ENCODE peak calls at places on chromosomes 1 and 21, in ten cellular contexts. A, P, Q, I, T, J, W, V, H and B are unnamed samples.

GRCh38 chr1:65792671-65793358 is at the start of gene PDE4B:
- DNase-seq in W (no peak), P (no peak), J (no peak), H (no peak), T (no peak), V (peak), I (no peak), A (peak), Q (no peak), B (no peak)

GRCh38 chr1:16980473-16981268 is at the start of gene MFAP2:
- DNase-seq in A (no peak), I (no peak), J (no peak), W (no peak), Q (no peak), T (no peak), H (no peak), V (no peak), P (peak), B (peak)

GRCh38 chr1:167737169-167737568 is 15.4 kb downstream of the MPZL1 start:
- DNase-seq in V (no peak), I (no peak), J (no peak), P (no peak), A (peak), H (no peak), Q (no peak), W (no peak), T (no peak), B (no peak)

GRCh38 chr1:85502171-85502570 is 37.2 kb upstream of the DDAH1 start:
- DNase-seq in V (peak), P (no peak), H (no peak), A (no peak), T (no peak), Q (no peak), J (no peak), W (no peak), I (no peak), B (no peak)

GRCh38 chr21:25457411-25457810 is 149.9 kb downstream of the MRPL39 start:
- DNase-seq in H (no peak), P (no peak), A (no peak), Q (no peak), J (no peak), W (no peak), I (no peak), T (no peak), V (peak), B (no peak)

GRCh38 chr1:80155371-80155770 is 1148.8 kb upstream of the ADGRL4 start:
- DNase-seq in W (no peak), T (no peak), H (peak), Q (no peak), V (peak), J (no peak), I (no peak), P (no peak), A (no peak), B (no peak)

GRCh38 chr1:37797750-37798345 is 4.2 kb downstream of the MANEAL start:
- DNase-seq in W (no peak), V (peak), H (no peak), A (no peak), J (no peak), P (no peak), T (no peak), Q (no peak), I (no peak), B (no peak)

GRCh38 chr1:55212349-55213028 is 2.7 kb downstream of the USP24 start:
- DNase-seq in I (no peak), Q (no peak), P (no peak), W (no peak), T (no peak), H (no peak), V (no peak), J (no peak), A (no peak), B (no peak)

GRCh38 chr1:16727190-16728111 is 12.9 kb upstream of the RNU1-4 start:
- DNase-seq in V (peak), I (peak), W (peak), T (no peak), P (peak), J (no peak), H (peak), Q (peak), A (peak), B (peak)

GRCh38 chr1:183277821-183278735 is 92.0 kb downstream of the LAMC2 start:
- DNase-seq in W (peak), V (peak), J (no peak), T (no peak), Q (no peak), I (no peak), H (no peak), A (no peak), P (no peak), B (no peak)

GRCh38 chr1:202018226-202018475 is 7.8 kb downstream of the ELF3 start:
- DNase-seq in V (no peak), J (no peak), H (no peak), T (no peak), A (no peak), W (no peak), Q (no peak), I (no peak), P (no peak), B (no peak)

GRCh38 chr1:202018476-202019234 is 8.3 kb downstream of the ELF3 start:
- DNase-seq in H (peak), I (no peak), Q (peak), A (peak), P (no peak), V (no peak), J (no peak), T (no peak), W (peak), B (peak)

GRCh38 chr1:202016022-202016624 is 5.7 kb downstream of the ELF3 start:
- DNase-seq in P (no peak), T (no peak), H (peak), W (peak), V (peak), A (peak), I (no peak), Q (no peak), J (no peak), B (peak)

GRCh38 chr1:202016717-202017384 is 6.5 kb downstream of the ELF3 start:
- DNase-seq in T (no peak), W (no peak), P (no peak), Q (no peak), I (no peak), V (no peak), J (no peak), H (no peak), A (peak), B (no peak)

GRCh38 chr1:202017385-202018225 is 7.2 kb downstream of the ELF3 start:
- DNase-seq in J (no peak), Q (no peak), T (no peak), V (no peak), I (no peak), P (no peak), H (peak), W (peak), A (peak), B (peak)
- H3K4me3 ChIP-seq in J (peak), Q (no peak), T (no peak), V (no peak), I (no peak), P (no peak), H (peak), W (no peak), A (no peak), B (no peak)

GRCh38 chr1:32627596-32628162 is 22.7 kb downstream of the ZBTB8OS start:
- DNase-seq in J (no peak), Q (no peak), H (no peak), A (peak), V (no peak), I (peak), T (no peak), P (no peak), W (no peak), B (no peak)
- H3K27ac ChIP-seq in J (no peak), Q (no peak), H (no peak), A (peak), V (no peak), I (peak), T (no peak), P (no peak), W (no peak), B (no peak)

GRCh38 chr1:22936681-22937080 is 36.0 kb downstream of the LACTBL1 start:
- DNase-seq in V (no peak), A (no peak), W (no peak), H (no peak), Q (no peak), P (no peak), T (no peak), I (no peak), J (no peak), B (no peak)

GRCh38 chr1:22944656-22945055 is 28.0 kb downstream of the LACTBL1 start:
- DNase-seq in H (no peak), P (no peak), Q (no peak), T (no peak), W (no peak), I (no peak), A (no peak), V (no peak), J (no peak), B (no peak)

GRCh38 chr1:22935450-22935849 is 37.2 kb downstream of the LACTBL1 start:
- DNase-seq in H (no peak), J (no peak), T (no peak), W (no peak), A (no peak), V (no peak), I (no peak), P (no peak), Q (no peak), B (no peak)

GRCh38 chr1:22941257-22941656 is 31.4 kb downstream of the LACTBL1 start:
- DNase-seq in I (no peak), T (no peak), V (no peak), A (no peak), H (no peak), Q (no peak), J (no peak), P (no peak), W (no peak), B (no peak)
- TF ChIP-seq POLR2A in I (no peak), T (no peak), V (no peak), A (no peak), H (no peak), Q (no peak), J (no peak), P (no peak), W (no peak), B (no peak)

GRCh38 chr1:173414539-173414938 is 62.6 kb upstream of the PRDX6 start:
- DNase-seq in I (no peak), J (no peak), V (no peak), P (no peak), H (no peak), W (no peak), Q (no peak), A (no peak), T (no peak), B (no peak)

GRCh38 chr1:173411835-173412742 is 65.0 kb upstream of the PRDX6 start:
- DNase-seq in P (no peak), W (no peak), J (no peak), I (peak), H (peak), A (no peak), T (no peak), V (peak), Q (no peak), B (no peak)

GRCh38 chr1:173415490-173415889 is 61.6 kb upstream of the PRDX6 start:
- DNase-seq in T (no peak), Q (no peak), W (no peak), P (no peak), J (no peak), A (no peak), H (no peak), I (no peak), V (no peak), B (no peak)

GRCh38 chr1:173414136-173414535 is 63.0 kb upstream of the PRDX6 start:
- DNase-seq in T (no peak), Q (no peak), W (no peak), I (no peak), V (no peak), H (no peak), A (no peak), P (no peak), J (no peak), B (no peak)

DNA sequence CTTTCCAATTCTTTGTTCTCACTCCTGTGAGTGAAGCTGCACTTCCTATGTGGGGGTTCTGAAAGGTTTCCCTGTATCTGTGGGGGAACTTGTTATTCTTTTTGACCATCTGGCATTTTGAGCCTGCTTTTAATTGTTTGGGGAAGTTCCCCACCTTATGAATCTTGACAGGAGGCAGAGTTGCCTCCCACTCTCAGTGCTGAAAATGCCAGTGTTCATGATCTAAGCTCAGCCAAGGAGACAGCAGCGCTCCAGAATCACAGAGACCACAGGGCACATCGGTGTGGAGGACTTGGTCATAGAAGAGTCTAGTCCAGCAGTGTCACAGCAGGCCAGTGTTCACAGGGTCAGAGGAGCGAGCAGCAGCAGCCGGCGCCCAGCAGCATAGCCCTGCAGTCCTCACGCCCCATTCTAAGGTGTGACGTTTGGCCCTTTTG is 63.8 kb upstream of the PRDX6 start:
- DNase-seq in Q (no peak), I (no peak), V (no peak), T (no peak), J (no peak), H (no peak), P (no peak), W (no peak), A (no peak), B (no peak)
- H3K4me3 ChIP-seq in Q (no peak), I (no peak), V (no peak), T (no peak), J (no peak), H (no peak), P (no peak), W (no peak), A (no peak), B (no peak)

GRCh38 chr1:89126602-89127001 is 688 bp upstream of the GBP2 start:
- DNase-seq in P (no peak), J (no peak), H (no peak), A (no peak), I (no peak), Q (no peak), V (no peak), T (no peak), W (no peak), B (no peak)
- H3K27ac ChIP-seq in P (peak), J (peak), H (no peak), A (peak), I (peak), Q (peak), V (peak), T (peak), W (peak), B (peak)

DNA sequence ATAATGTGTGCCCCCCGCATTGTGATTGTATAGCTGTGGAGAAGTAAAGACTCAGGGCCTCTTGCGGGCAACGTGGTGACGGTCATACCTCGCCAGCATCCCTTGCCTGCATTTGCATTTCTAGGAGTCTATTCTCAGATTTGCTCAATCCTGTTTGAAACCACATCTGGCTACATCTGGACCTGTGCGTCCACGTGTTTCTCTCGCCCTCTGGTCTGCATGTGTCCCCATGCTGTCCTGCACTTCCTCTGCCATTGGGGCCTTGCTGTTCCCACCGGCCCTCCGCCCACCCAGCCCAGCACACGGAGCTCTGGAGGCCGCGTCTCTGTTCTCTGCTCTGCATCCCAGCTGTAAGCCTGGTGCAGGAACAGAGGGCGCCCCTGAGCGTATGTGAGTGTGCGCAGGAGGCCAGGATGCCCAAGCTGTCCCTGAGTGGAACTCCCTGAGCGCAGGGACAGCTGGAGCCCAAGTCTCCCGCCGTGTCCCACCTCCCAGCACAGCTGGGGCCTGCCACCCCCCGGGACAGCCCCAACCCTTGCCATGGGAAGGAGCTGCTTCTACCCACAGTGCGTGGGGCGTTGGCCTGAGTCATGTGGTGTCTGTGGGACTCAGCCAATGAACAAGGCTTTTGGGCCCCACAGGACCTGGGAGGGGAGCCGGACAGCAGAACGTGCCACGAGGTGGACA is 1.6 kb downstream of the KRTAP10-2 start:
- DNase-seq in H (no peak), V (no peak), T (no peak), Q (no peak), A (no peak), W (no peak), J (no peak), I (no peak), P (no peak), B (no peak)
- TF ChIP-seq POLR2A in H (no peak), V (no peak), T (no peak), Q (no peak), A (no peak), W (no peak), J (no peak), I (no peak), P (no peak), B (no peak)